ENCODE peak calls at places on chromosomes 2 and 18, in eight cellular contexts. One of them, this sample, is unnamed.

GRCh38 chr2:235324324-235324723 is 169.5 kb upstream of the AGAP1 start:
- DNase-seq in dorsolateral prefrontal cortex: no peak
- DNase-seq in psoas muscle: no peak
- DNase-seq in choroid plexus epithelial cell: no peak
- DNase-seq in stomach: no peak
- DNase-seq in IMR-90: peak
- DNase-seq in body of pancreas: no peak
- DNase-seq in astrocyte of the cerebellum: no peak
- DNase-seq in this sample: no peak

GRCh38 chr2:15943914-15944313 is 3.6 kb downstream of the MYCN start:
- DNase-seq in dorsolateral prefrontal cortex: peak
- DNase-seq in psoas muscle: no peak
- DNase-seq in choroid plexus epithelial cell: peak
- DNase-seq in stomach: no peak
- DNase-seq in IMR-90: no peak
- DNase-seq in body of pancreas: no peak
- DNase-seq in astrocyte of the cerebellum: no peak
- DNase-seq in this sample: no peak

GRCh38 chr18:21739604-21740473 is 753 bp upstream of the MIB1 start:
- DNase-seq in dorsolateral prefrontal cortex: no peak
- DNase-seq in psoas muscle: no peak
- DNase-seq in choroid plexus epithelial cell: no peak
- DNase-seq in stomach: no peak
- DNase-seq in IMR-90: no peak
- DNase-seq in body of pancreas: peak
- DNase-seq in astrocyte of the cerebellum: no peak
- DNase-seq in this sample: no peak

GRCh38 chr18:35982404-35983114 is 10.1 kb downstream of the RMP24 start:
- DNase-seq in dorsolateral prefrontal cortex: no peak
- DNase-seq in psoas muscle: no peak
- DNase-seq in choroid plexus epithelial cell: peak
- DNase-seq in stomach: no peak
- DNase-seq in IMR-90: peak
- DNase-seq in body of pancreas: no peak
- DNase-seq in astrocyte of the cerebellum: peak
- DNase-seq in this sample: no peak

GRCh38 chr2:215680605-215681598 is 245.0 kb upstream of the FN1 start:
- DNase-seq in dorsolateral prefrontal cortex: no peak
- DNase-seq in psoas muscle: no peak
- DNase-seq in choroid plexus epithelial cell: peak
- DNase-seq in stomach: no peak
- DNase-seq in IMR-90: peak
- DNase-seq in body of pancreas: no peak
- DNase-seq in astrocyte of the cerebellum: peak
- DNase-seq in this sample: peak

GRCh38 chr2:230925879-230926765 is 1.1 kb upstream of the GPR55 start:
- DNase-seq in dorsolateral prefrontal cortex: peak
- DNase-seq in psoas muscle: no peak
- DNase-seq in choroid plexus epithelial cell: peak
- DNase-seq in stomach: peak
- DNase-seq in IMR-90: no peak
- DNase-seq in body of pancreas: no peak
- DNase-seq in astrocyte of the cerebellum: no peak
- DNase-seq in this sample: no peak

GRCh38 chr2:140988597-140988996 is 1142.2 kb downstream of the LRP1B start:
- DNase-seq in dorsolateral prefrontal cortex: no peak
- DNase-seq in psoas muscle: no peak
- DNase-seq in choroid plexus epithelial cell: no peak
- DNase-seq in stomach: no peak
- DNase-seq in IMR-90: peak
- DNase-seq in body of pancreas: no peak
- DNase-seq in astrocyte of the cerebellum: no peak
- DNase-seq in this sample: no peak

GRCh38 chr2:43880952-43881351 is 42.2 kb downstream of the ABCG8 start:
- DNase-seq in dorsolateral prefrontal cortex: no peak
- DNase-seq in psoas muscle: no peak
- DNase-seq in choroid plexus epithelial cell: no peak
- DNase-seq in stomach: no peak
- DNase-seq in IMR-90: no peak
- DNase-seq in body of pancreas: no peak
- DNase-seq in astrocyte of the cerebellum: no peak
- DNase-seq in this sample: no peak

GRCh38 chr2:175025946-175026345 is 20.8 kb upstream of the CHN1 start:
- DNase-seq in dorsolateral prefrontal cortex: no peak
- DNase-seq in psoas muscle: no peak
- DNase-seq in choroid plexus epithelial cell: no peak
- DNase-seq in stomach: no peak
- DNase-seq in IMR-90: no peak
- DNase-seq in body of pancreas: no peak
- DNase-seq in astrocyte of the cerebellum: no peak
- DNase-seq in this sample: peak

GRCh38 chr18:48743046-48743445 is 204.2 kb downstream of the CTIF start:
- DNase-seq in dorsolateral prefrontal cortex: peak
- DNase-seq in psoas muscle: peak
- DNase-seq in choroid plexus epithelial cell: peak
- DNase-seq in stomach: no peak
- DNase-seq in IMR-90: peak
- DNase-seq in body of pancreas: no peak
- DNase-seq in astrocyte of the cerebellum: no peak
- DNase-seq in this sample: peak

GRCh38 chr2:98280376-98281102 is 65.7 kb upstream of the CNGA3 start:
- DNase-seq in dorsolateral prefrontal cortex: no peak
- DNase-seq in psoas muscle: no peak
- DNase-seq in choroid plexus epithelial cell: peak
- DNase-seq in stomach: peak
- DNase-seq in IMR-90: no peak
- DNase-seq in body of pancreas: peak
- DNase-seq in astrocyte of the cerebellum: peak
- DNase-seq in this sample: no peak

DNA sequence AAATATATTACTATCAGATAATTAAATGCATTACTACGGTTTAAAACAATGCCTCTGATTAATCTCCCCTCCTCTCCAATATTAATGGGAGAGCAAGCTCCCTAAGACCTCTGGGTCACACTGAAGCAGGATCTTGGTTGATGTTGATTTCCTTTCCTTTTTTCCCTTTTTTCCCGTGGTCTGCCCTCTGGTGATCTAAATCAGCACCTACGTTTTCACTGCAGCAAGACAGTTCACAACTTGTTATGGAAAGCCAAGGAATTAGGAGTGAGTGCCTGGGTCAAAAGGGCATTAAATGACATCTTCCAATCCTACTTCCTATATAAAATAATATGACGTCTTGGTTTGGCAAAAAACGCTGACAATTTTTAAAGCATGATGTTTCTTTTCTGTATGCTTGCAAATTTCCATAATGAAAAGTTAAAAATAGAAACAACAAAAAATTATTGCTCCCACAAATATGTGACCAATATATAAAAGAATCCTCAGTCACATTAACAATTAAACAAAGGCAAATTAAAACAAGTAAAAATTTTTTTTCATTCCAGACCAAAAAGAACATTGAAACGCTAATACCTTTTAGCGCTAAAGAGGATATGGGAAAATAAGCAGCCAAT is 7.9 kb upstream of the CFAP36 start:
- DNase-seq in dorsolateral prefrontal cortex: no peak
- DNase-seq in psoas muscle: no peak
- DNase-seq in choroid plexus epithelial cell: peak
- DNase-seq in stomach: no peak
- DNase-seq in IMR-90: peak
- DNase-seq in body of pancreas: no peak
- DNase-seq in astrocyte of the cerebellum: peak
- DNase-seq in this sample: no peak
- TF ChIP-seq CTCF in dorsolateral prefrontal cortex: peak
- TF ChIP-seq CTCF in psoas muscle: peak
- TF ChIP-seq CTCF in choroid plexus epithelial cell: peak
- TF ChIP-seq CTCF in stomach: no peak
- TF ChIP-seq CTCF in IMR-90: peak
- TF ChIP-seq CTCF in body of pancreas: peak
- TF ChIP-seq CTCF in astrocyte of the cerebellum: peak
- TF ChIP-seq CTCF in this sample: peak

DNA sequence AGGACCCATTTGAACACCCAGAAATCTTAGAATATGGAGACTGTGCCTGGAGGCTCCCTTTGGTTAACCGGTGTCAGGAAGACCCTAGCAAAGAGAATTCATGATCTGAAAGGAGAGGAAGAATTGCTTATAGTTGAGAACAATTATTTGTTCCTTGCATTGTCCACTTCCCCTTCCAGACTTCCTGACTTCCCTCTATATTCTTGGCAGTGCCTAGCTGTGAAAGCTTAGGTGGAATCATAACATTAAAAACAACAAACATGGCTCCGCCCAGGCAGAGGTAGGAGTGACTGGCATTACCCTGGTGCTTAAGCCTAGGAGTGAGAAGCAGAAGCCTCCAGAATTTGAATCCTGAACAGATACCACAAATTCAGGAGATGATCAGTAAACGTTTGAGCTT is 1.9 kb downstream of the TTL start:
- DNase-seq in dorsolateral prefrontal cortex: no peak
- DNase-seq in psoas muscle: no peak
- DNase-seq in choroid plexus epithelial cell: no peak
- DNase-seq in stomach: no peak
- DNase-seq in IMR-90: no peak
- DNase-seq in body of pancreas: no peak
- DNase-seq in astrocyte of the cerebellum: no peak
- DNase-seq in this sample: no peak
- H3K4me3 ChIP-seq in dorsolateral prefrontal cortex: peak
- H3K4me3 ChIP-seq in psoas muscle: peak
- H3K4me3 ChIP-seq in choroid plexus epithelial cell: peak
- H3K4me3 ChIP-seq in stomach: peak
- H3K4me3 ChIP-seq in IMR-90: no peak
- H3K4me3 ChIP-seq in body of pancreas: no peak
- H3K4me3 ChIP-seq in astrocyte of the cerebellum: no peak
- H3K4me3 ChIP-seq in this sample: no peak

GRCh38 chr2:186559848-186560247 is 30.0 kb upstream of the ITGAV start:
- DNase-seq in dorsolateral prefrontal cortex: no peak
- DNase-seq in psoas muscle: no peak
- DNase-seq in choroid plexus epithelial cell: no peak
- DNase-seq in stomach: no peak
- DNase-seq in IMR-90: no peak
- DNase-seq in body of pancreas: no peak
- DNase-seq in astrocyte of the cerebellum: no peak
- DNase-seq in this sample: no peak

GRCh38 chr2:186562209-186562578 is 27.7 kb upstream of the ITGAV start:
- DNase-seq in dorsolateral prefrontal cortex: no peak
- DNase-seq in psoas muscle: no peak
- DNase-seq in choroid plexus epithelial cell: no peak
- DNase-seq in stomach: no peak
- DNase-seq in IMR-90: no peak
- DNase-seq in body of pancreas: no peak
- DNase-seq in astrocyte of the cerebellum: no peak
- DNase-seq in this sample: no peak

GRCh38 chr2:186559370-186559769 is 30.5 kb upstream of the ITGAV start:
- DNase-seq in dorsolateral prefrontal cortex: no peak
- DNase-seq in psoas muscle: no peak
- DNase-seq in choroid plexus epithelial cell: no peak
- DNase-seq in stomach: no peak
- DNase-seq in IMR-90: no peak
- DNase-seq in body of pancreas: no peak
- DNase-seq in astrocyte of the cerebellum: no peak
- DNase-seq in this sample: no peak

GRCh38 chr2:186560254-186560653 is 29.6 kb upstream of the ITGAV start:
- DNase-seq in dorsolateral prefrontal cortex: no peak
- DNase-seq in psoas muscle: no peak
- DNase-seq in choroid plexus epithelial cell: no peak
- DNase-seq in stomach: no peak
- DNase-seq in IMR-90: no peak
- DNase-seq in body of pancreas: no peak
- DNase-seq in astrocyte of the cerebellum: no peak
- DNase-seq in this sample: no peak

GRCh38 chr2:186561467-186562208 is 28.2 kb upstream of the ITGAV start:
- DNase-seq in dorsolateral prefrontal cortex: no peak
- DNase-seq in psoas muscle: no peak
- DNase-seq in choroid plexus epithelial cell: peak
- DNase-seq in stomach: no peak
- DNase-seq in IMR-90: no peak
- DNase-seq in body of pancreas: no peak
- DNase-seq in astrocyte of the cerebellum: no peak
- DNase-seq in this sample: no peak
- TF ChIP-seq CTCF in dorsolateral prefrontal cortex: no peak
- TF ChIP-seq CTCF in psoas muscle: no peak
- TF ChIP-seq CTCF in choroid plexus epithelial cell: no peak
- TF ChIP-seq CTCF in stomach: no peak
- TF ChIP-seq CTCF in IMR-90: no peak
- TF ChIP-seq CTCF in body of pancreas: no peak
- TF ChIP-seq CTCF in astrocyte of the cerebellum: no peak
- TF ChIP-seq CTCF in this sample: no peak

GRCh38 chr2:160269365-160269764 is 69.3 kb upstream of the ITGB6 start:
- DNase-seq in dorsolateral prefrontal cortex: no peak
- DNase-seq in psoas muscle: no peak
- DNase-seq in choroid plexus epithelial cell: no peak
- DNase-seq in stomach: no peak
- DNase-seq in IMR-90: no peak
- DNase-seq in body of pancreas: no peak
- DNase-seq in astrocyte of the cerebellum: no peak
- DNase-seq in this sample: no peak
- H3K4me3 ChIP-seq in dorsolateral prefrontal cortex: peak
- H3K4me3 ChIP-seq in psoas muscle: peak
- H3K4me3 ChIP-seq in choroid plexus epithelial cell: peak
- H3K4me3 ChIP-seq in stomach: peak
- H3K4me3 ChIP-seq in IMR-90: peak
- H3K4me3 ChIP-seq in body of pancreas: no peak
- H3K4me3 ChIP-seq in astrocyte of the cerebellum: peak
- H3K4me3 ChIP-seq in this sample: peak

This sample was measured in AG09309.